ENCODE peak calls at places on chromosomes 16 and 17, in seven cellular contexts. Q is activated T-cell treated with anti-CD3 and anti-CD28 coated beads, Interleukin-2, amount 50 U/mL, for 4 hours; Y is EL; D is left colon; E is Peyer's patch; F is HTR-8/SVneo; N is tibial nerve. S is an unnamed sample.

GRCh38 chr17:35210741-35211140 is 16.5 kb upstream of the SLC35G3 start:
- DNase-seq in E (no peak), N (no peak), Y (no peak), Q (peak), F (no peak), D (no peak), S (peak)

GRCh38 chr16:54135361-54136275 is 151.0 kb downstream of the IRX3 start:
- DNase-seq in Q (no peak), D (no peak), Y (peak), N (no peak), E (no peak), F (peak), S (no peak)

GRCh38 chr17:79071161-79071560 is 3.5 kb upstream of the ENGASE start:
- DNase-seq in Y (no peak), N (no peak), E (no peak), F (no peak), D (no peak), Q (no peak), S (no peak)

GRCh38 chr16:57785385-57785784 is 16.9 kb downstream of the KIFC3 start:
- DNase-seq in F (no peak), Q (no peak), N (no peak), D (no peak), Y (no peak), E (no peak), S (no peak)

GRCh38 chr16:19344980-19345379 is 59.4 kb downstream of the CLEC19A start:
- DNase-seq in E (no peak), F (no peak), D (no peak), Q (no peak), N (no peak), Y (no peak), S (no peak)

GRCh38 chr16:68070249-68070725 is 14.9 kb upstream of the NFATC3 start:
- DNase-seq in Q (no peak), N (no peak), F (no peak), Y (no peak), D (no peak), E (peak), S (no peak)

GRCh38 chr17:63113167-63113566 is 147.1 kb downstream of the TANC2 start:
- DNase-seq in F (peak), Y (no peak), N (no peak), Q (no peak), D (no peak), E (no peak), S (peak)

GRCh38 chr16:22638393-22639206 is 127.9 kb downstream of the NPIPB5 start:
- DNase-seq in Y (peak), F (no peak), D (no peak), Q (no peak), N (no peak), E (no peak), S (no peak)

GRCh38 chr16:77993111-77993571 is 29.2 kb upstream of the CLEC3A start:
- DNase-seq in Q (no peak), D (no peak), F (no peak), N (no peak), Y (no peak), E (no peak), S (no peak)

GRCh38 chr17:27520571-27521185 is 64.4 kb downstream of the KSR1 start:
- DNase-seq in D (no peak), N (no peak), Y (no peak), E (no peak), Q (no peak), F (no peak), S (no peak)

GRCh38 chr17:18093616-18094408 is 6.1 kb downstream of the DRG2 start:
- DNase-seq in Q (no peak), E (no peak), N (no peak), Y (peak), D (no peak), F (peak), S (no peak)

GRCh38 chr17:38980455-38981217 is 13.4 kb upstream of the FBXO47 start:
- DNase-seq in Y (peak), F (no peak), E (no peak), Q (no peak), N (no peak), D (no peak), S (no peak)

GRCh38 chr16:71707199-71707598 is 17.3 kb downstream of the PHLPP2 start:
- DNase-seq in N (no peak), Q (no peak), E (peak), Y (no peak), D (no peak), F (no peak), S (no peak)

GRCh38 chr16:5054876-5055865 is 10.6 kb downstream of the C16orf89 start:
- DNase-seq in F (no peak), Y (no peak), Q (no peak), D (no peak), E (no peak), N (no peak), S (no peak)

GRCh38 chr16:4263504-4264436 is 9.1 kb downstream of the TFAP4 start:
- DNase-seq in Y (peak), D (peak), Q (no peak), F (no peak), E (peak), N (peak), S (no peak)

GRCh38 chr17:62076864-62077788 is 12.0 kb upstream of the MED13 start:
- DNase-seq in F (no peak), E (no peak), Y (no peak), N (no peak), Q (no peak), D (no peak), S (no peak)

GRCh38 chr16:84360170-84360569 is 8.2 kb upstream of the ATP2C2 start:
- DNase-seq in E (no peak), Q (peak), F (no peak), Y (peak), N (no peak), D (peak), S (peak)

GRCh38 chr16:76278976-76279375 is 1.8 kb downstream of the CNTNAP4 start:
- DNase-seq in D (no peak), F (no peak), Y (no peak), Q (no peak), N (no peak), E (no peak), S (no peak)

GRCh38 chr16:72429566-72430160 is 257.7 kb upstream of the PMFBP1 start:
- DNase-seq in N (no peak), D (no peak), E (no peak), F (no peak), Y (no peak), Q (no peak), S (no peak)

GRCh38 chr17:49959183-49959935 is 9.6 kb upstream of the DLX4 start:
- DNase-seq in F (no peak), D (no peak), Q (no peak), Y (peak), E (no peak), N (no peak), S (no peak)

GRCh38 chr17:30524847-30525246 is 47.6 kb downstream of the GOSR1 start:
- DNase-seq in F (no peak), N (no peak), E (no peak), D (no peak), Q (no peak), Y (peak), S (no peak)

GRCh38 chr17:409848-410673 is 57.5 kb upstream of the RPH3AL start:
- DNase-seq in E (peak), F (peak), N (peak), Q (peak), D (peak), Y (peak), S (peak)

GRCh38 chr16:67893791-67894399 is 841 bp downstream of the PSKH1 start:
- DNase-seq in D (peak), F (no peak), Y (no peak), E (no peak), Q (no peak), N (no peak), S (no peak)

GRCh38 chr17:57678393-57678792 is 66.7 kb downstream of the CCDC182 start:
- DNase-seq in D (no peak), Q (no peak), F (no peak), Y (no peak), N (no peak), E (no peak), S (no peak)